ENCODE peak calls at places on chromosomes 12 and 14, in five cellular contexts. E is mammary epithelial cell, X is kidney, Q is neural progenitor cell, G is esophagus muscularis mucosa. I is an unnamed sample.
A peak's percentile ranks its signal among the peaks of the same experiment; 100 is the strongest.

GRCh38 chr14:54625158-54625557 is 58.2 kb downstream of the SAMD4A start:
- DNase-seq in Q (no peak), E (no peak), G (no peak), X (no peak), I (no peak)

GRCh38 chr12:52807544-52808470 is 6.1 kb downstream of the KRT4 start:
- DNase-seq in G (no peak), E (no peak), X (no peak), Q (no peak), I (no peak)

GRCh38 chr12:93001407-93001806 is 72.3 kb upstream of the EEA1 start:
- DNase-seq in G (no peak), Q (no peak), E (no peak), X (no peak), I (no peak)

GRCh38 chr12:93008044-93008778 is 79.1 kb upstream of the EEA1 start:
- DNase-seq in E (no peak), X (no peak), G (no peak), Q (no peak), I (no peak)

GRCh38 chr14:92380131-92380530 is 57.2 kb downstream of the SLC24A4 start:
- DNase-seq in Q (peak; percentile 55), E (no peak), G (no peak), X (no peak), I (no peak)

GRCh38 chr14:105878554-105878953 is 352.2 kb downstream of the TMEM121 start:
- DNase-seq in Q (no peak), X (no peak), E (no peak), G (no peak), I (peak; percentile 82)

GRCh38 chr12:67161322-67161918 is 107.7 kb upstream of the CAND1 start:
- DNase-seq in Q (peak; percentile 29), X (no peak), G (no peak), E (peak; percentile 38), I (no peak)

GRCh38 chr12:102009796-102010195 is 52.0 kb downstream of the WASHC3 start:
- DNase-seq in X (no peak), G (no peak), E (no peak), Q (no peak), I (no peak)

GRCh38 chr12:129762436-129762835 is 141.4 kb downstream of the TMEM132D start:
- DNase-seq in Q (no peak), X (no peak), G (no peak), E (no peak), I (no peak)

GRCh38 chr12:92144631-92145480 is 790 bp downstream of the BTG1 start:
- DNase-seq in G (no peak), E (peak; percentile 67), Q (peak; percentile 66), X (peak; percentile 91), I (peak; percentile 85)

GRCh38 chr14:68815288-68816182 is 22.7 kb upstream of the ZFP36L1 start:
- DNase-seq in Q (no peak), X (no peak), E (no peak), G (no peak), I (no peak)

GRCh38 chr12:79690156-79690605 is 583 bp downstream of the PAWR start:
- DNase-seq in X (peak; percentile 85), Q (peak; percentile 84), E (no peak), G (no peak), I (peak; percentile 85)

GRCh38 chr14:71642715-71643114 is 289.5 kb upstream of the RGS6 start:
- DNase-seq in G (no peak), Q (no peak), E (no peak), X (no peak), I (no peak)
- TF ChIP-seq CTCF in G (no peak), Q (no peak), E (no peak), X (no peak), I (no peak)

GRCh38 chr12:17334784-17335183 is 728.8 kb upstream of the LMO3 start:
- DNase-seq in X (no peak), Q (no peak), E (no peak), G (no peak), I (no peak)
- TF ChIP-seq CTCF in X (no peak), Q (no peak), E (no peak), G (no peak), I (no peak)

GRCh38 chr12:108063192-108063591 is 65.9 kb upstream of the WSCD2 start:
- DNase-seq in Q (peak; percentile 61), E (no peak), G (no peak), X (no peak), I (no peak)
- TF ChIP-seq CTCF in Q (peak; percentile 74), E (peak; percentile 40), G (no peak), X (peak; percentile 15), I (peak; percentile 44)

DNA sequence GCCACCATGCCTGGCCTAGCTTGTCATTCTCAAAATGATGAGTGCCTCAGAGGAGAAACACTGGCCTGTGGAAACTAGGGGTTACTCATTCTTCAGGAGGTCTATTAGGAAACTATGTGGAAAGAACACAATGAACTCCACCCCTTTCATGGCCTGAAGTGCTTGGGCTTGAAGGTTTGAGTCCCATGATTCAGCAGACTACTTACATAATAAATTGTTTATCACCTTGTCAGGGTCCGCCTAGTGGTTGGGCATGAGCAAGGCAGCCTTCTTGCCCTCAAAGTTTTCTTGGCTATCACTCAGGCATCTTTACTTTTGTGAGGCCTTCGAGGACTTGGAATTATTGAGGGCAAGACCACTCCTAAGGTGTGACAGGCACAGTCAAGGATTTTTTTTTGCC is 251.2 kb downstream of the ACSS3 start:
- DNase-seq in X (no peak), Q (peak; percentile 39), G (no peak), E (peak; percentile 37), I (no peak)
- TF ChIP-seq CTCF in X (no peak), Q (peak; percentile 62), G (no peak), E (peak; percentile 59), I (peak; percentile 34)

GRCh38 chr14:52553671-52554575 is 1.3 kb downstream of the GPR137C start:
- DNase-seq in G (peak; percentile 93), X (peak; percentile 95), E (peak; percentile 76), Q (peak; percentile 83), I (peak; percentile 91)
- TF ChIP-seq CTCF in G (no peak), X (no peak), E (no peak), Q (no peak), I (no peak)

GRCh38 chr12:51269174-51270066 is 795 bp downstream of the SMAGP start:
- DNase-seq in E (peak; percentile 64), Q (peak; percentile 90), X (peak; percentile 85), G (no peak), I (no peak)
- TF ChIP-seq CTCF in E (peak; percentile 22), Q (peak; percentile 71), X (peak; percentile 34), G (peak; percentile 16), I (peak; percentile 37)

GRCh38 chr14:36579573-36580140 is 2.8 kb downstream of the NKX2-8 start:
- DNase-seq in Q (peak; percentile 44), E (no peak), G (no peak), X (no peak), I (no peak)

GRCh38 chr14:36582874-36583241 is 444 bp upstream of the NKX2-8 start:
- DNase-seq in E (no peak), X (no peak), Q (peak; percentile 35), G (no peak), I (no peak)

GRCh38 chr14:36580141-36580855 is 2.1 kb downstream of the NKX2-8 start:
- DNase-seq in X (no peak), Q (peak; percentile 48), E (no peak), G (no peak), I (no peak)

GRCh38 chr14:36582011-36582873 is at the start of gene NKX2-8:
- DNase-seq in G (no peak), X (peak; percentile 69), E (peak; percentile 19), Q (peak; percentile 60), I (no peak)

GRCh38 chr14:36580856-36581831 is 1.3 kb downstream of the NKX2-8 start:
- DNase-seq in X (peak; percentile 72), Q (peak; percentile 83), G (no peak), E (peak; percentile 80), I (no peak)
- TF ChIP-seq CTCF in X (no peak), Q (peak; percentile 30), G (no peak), E (no peak), I (peak; percentile 15)

DNA sequence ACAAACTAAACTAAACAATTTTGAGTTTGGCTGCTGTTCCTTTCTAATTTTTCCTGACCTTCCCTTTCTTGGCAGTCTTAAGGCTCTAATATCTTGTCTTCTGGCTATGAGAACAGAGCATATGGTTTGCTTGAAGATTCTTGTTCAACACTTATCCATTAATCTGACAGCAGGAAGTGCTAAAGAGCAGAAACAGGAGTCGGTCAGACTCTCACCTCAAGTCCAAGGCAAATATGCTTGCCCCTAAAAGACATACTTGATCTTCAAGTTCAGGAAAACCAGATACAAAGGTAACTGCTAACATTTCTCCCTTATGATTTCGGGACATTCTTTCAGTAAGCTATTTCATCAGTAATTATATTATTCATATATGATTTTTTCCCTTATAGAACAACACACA is 52.6 kb upstream of the KCNJ8 start:
- DNase-seq in Q (no peak), G (no peak), E (no peak), X (no peak), I (no peak)
- TF ChIP-seq CTCF in Q (no peak), G (no peak), E (no peak), X (no peak), I (no peak)

GRCh38 chr12:54437697-54438096 is 18.6 kb upstream of the ITGA5 start:
- DNase-seq in X (no peak), G (no peak), Q (no peak), E (no peak), I (no peak)
- TF ChIP-seq CTCF in X (no peak), G (no peak), Q (no peak), E (no peak), I (no peak)

GRCh38 chr12:90909069-90909676 is 45.8 kb downstream of the CCER1 start:
- DNase-seq in Q (peak; percentile 65), X (no peak), E (peak; percentile 46), G (no peak), I (no peak)
- TF ChIP-seq CTCF in Q (peak; percentile 90), X (peak; percentile 42), E (peak; percentile 95), G (peak; percentile 31), I (peak; percentile 81)